ENCODE peak calls at places on chromosome 7, in seven cellular contexts. T is mesendoderm, H is heart left ventricle, V is body of pancreas, I is aorta, K is heart right ventricle, E is cardiac muscle cell. N is an unnamed sample. For H3K4me1, the result is how much of the 10 kb centered on the place peaks cover.

GRCh38 chr7:80533287-80533686 is 21.4 kb upstream of the GNAT3 start:
- DNase-seq in T (peak), H (no peak), V (no peak), I (no peak), K (no peak), E (no peak), N (no peak)

GRCh38 chr7:141558544-141559183 is 7.5 kb downstream of the AGK start:
- DNase-seq in T (no peak), H (no peak), V (no peak), I (no peak), K (no peak), E (no peak), N (no peak)

GRCh38 chr7:137081694-137082093 is 213.2 kb downstream of the CHRM2 start:
- DNase-seq in T (no peak), H (peak), V (peak), I (peak), K (peak), E (peak), N (no peak)

GRCh38 chr7:4093035-4093434 is 589.1 kb upstream of the FOXK1 start:
- DNase-seq in T (no peak), H (no peak), V (no peak), I (no peak), K (no peak), E (no peak), N (no peak)

GRCh38 chr7:38306136-38306535 is 32.7 kb upstream of the TARP start:
- DNase-seq in T (no peak), H (no peak), V (no peak), I (no peak), K (no peak), E (no peak), N (no peak)

GRCh38 chr7:37901890-37902524 is 14.6 kb downstream of the SFRP4 start:
- DNase-seq in T (peak), H (no peak), V (no peak), I (no peak), K (no peak), E (no peak), N (no peak)

GRCh38 chr7:144452064-144452463 is 48.6 kb upstream of the NOBOX start:
- DNase-seq in T (no peak), H (no peak), V (no peak), I (no peak), K (no peak), E (no peak), N (no peak)

GRCh38 chr7:88276605-88277153 is 30.0 kb downstream of the STEAP4 start:
- DNase-seq in T (no peak), H (no peak), V (no peak), I (no peak), K (no peak), E (no peak), N (no peak)

GRCh38 chr7:51009716-51010496 is 227.2 kb upstream of the GRB10 start:
- DNase-seq in T (peak), H (peak), V (peak), I (no peak), K (peak), E (no peak), N (no peak)

GRCh38 chr7:6172331-6173295 is 99.8 kb downstream of the CYTH3 start:
- DNase-seq in T (no peak), H (no peak), V (no peak), I (no peak), K (no peak), E (no peak), N (no peak)

GRCh38 chr7:117216436-117217069 is 106.3 kb downstream of the WNT2 start:
- DNase-seq in T (no peak), H (no peak), V (no peak), I (no peak), K (no peak), E (peak), N (no peak)

GRCh38 chr7:83414947-83415346 is 234.0 kb downstream of the SEMA3E start:
- DNase-seq in T (no peak), H (no peak), V (no peak), I (no peak), K (no peak), E (no peak), N (no peak)
- H3K4me1 ChIP-seq in T (under half), H (under half), V (under half), I (under half), K (under half), E (under half), N (under half)

DNA sequence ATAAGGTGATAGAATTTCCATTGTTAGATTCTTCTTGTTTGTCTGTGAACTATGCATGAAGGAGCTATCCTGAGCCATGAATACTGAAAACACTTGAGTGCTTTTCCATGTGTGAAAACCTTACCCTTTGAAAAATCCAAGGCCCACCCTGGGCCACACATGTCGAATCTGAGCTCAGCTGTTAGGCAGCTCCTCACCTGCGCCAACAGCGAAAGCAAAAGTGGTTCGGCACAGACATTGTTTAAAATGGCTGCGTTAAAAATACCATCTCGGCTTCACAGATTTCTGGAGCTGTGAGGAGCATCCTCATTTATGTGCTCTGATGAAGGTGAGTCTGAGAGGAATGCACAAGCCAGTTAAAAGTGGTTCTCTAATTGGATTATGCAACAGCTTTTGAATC is 137.7 kb downstream of the NEUROD6 start:
- DNase-seq in T (no peak), H (no peak), V (no peak), I (no peak), K (no peak), E (no peak), N (no peak)
- H3K4me3 ChIP-seq in T (no peak), H (no peak), V (no peak), I (no peak), K (no peak), E (no peak), N (no peak)

GRCh38 chr7:41107330-41107937 is 595.5 kb downstream of the INHBA start:
- DNase-seq in T (peak), H (no peak), V (no peak), I (no peak), K (no peak), E (no peak), N (no peak)

GRCh38 chr7:41113663-41114062 is 589.2 kb downstream of the INHBA start:
- DNase-seq in T (peak), H (no peak), V (no peak), I (no peak), K (no peak), E (no peak), N (no peak)

GRCh38 chr7:41107938-41108448 is 594.9 kb downstream of the INHBA start:
- DNase-seq in T (no peak), H (no peak), V (no peak), I (no peak), K (no peak), E (no peak), N (no peak)

GRCh38 chr7:41108821-41109220 is 594.1 kb downstream of the INHBA start:
- DNase-seq in T (no peak), H (no peak), V (no peak), I (no peak), K (no peak), E (no peak), N (no peak)

GRCh38 chr7:41110186-41110585 is 592.7 kb downstream of the INHBA start:
- DNase-seq in T (no peak), H (no peak), V (no peak), I (no peak), K (no peak), E (no peak), N (no peak)
- H3K4me1 ChIP-seq in T (under half), H (under half), V (under half), I (under half), K (under half), E (under half), N (under half)

GRCh38 chr7:154412105-154412504 is 359.9 kb downstream of the DPP6 start:
- DNase-seq in T (no peak), H (no peak), V (no peak), I (no peak), K (no peak), E (no peak), N (no peak)

GRCh38 chr7:154406312-154406711 is 354.1 kb downstream of the DPP6 start:
- DNase-seq in T (no peak), H (no peak), V (no peak), I (no peak), K (no peak), E (no peak), N (no peak)

GRCh38 chr7:154409703-154410311 is 357.6 kb downstream of the DPP6 start:
- DNase-seq in T (peak), H (no peak), V (peak), I (no peak), K (peak), E (peak), N (no peak)
- H3K4me3 ChIP-seq in T (no peak), H (no peak), V (no peak), I (no peak), K (no peak), E (no peak), N (no peak)

GRCh38 chr7:44634187-44634838 is 27.9 kb downstream of the OGDH start:
- DNase-seq in T (no peak), H (no peak), V (peak), I (no peak), K (no peak), E (no peak), N (no peak)

GRCh38 chr7:44637788-44638594 is 31.6 kb downstream of the OGDH start:
- DNase-seq in T (no peak), H (no peak), V (peak), I (peak), K (no peak), E (no peak), N (peak)

GRCh38 chr7:44636926-44637325 is 30.5 kb downstream of the OGDH start:
- DNase-seq in T (no peak), H (no peak), V (no peak), I (no peak), K (no peak), E (no peak), N (no peak)

GRCh38 chr7:44634839-44635591 is 28.6 kb downstream of the OGDH start:
- DNase-seq in T (no peak), H (peak), V (no peak), I (no peak), K (peak), E (peak), N (no peak)

DNA sequence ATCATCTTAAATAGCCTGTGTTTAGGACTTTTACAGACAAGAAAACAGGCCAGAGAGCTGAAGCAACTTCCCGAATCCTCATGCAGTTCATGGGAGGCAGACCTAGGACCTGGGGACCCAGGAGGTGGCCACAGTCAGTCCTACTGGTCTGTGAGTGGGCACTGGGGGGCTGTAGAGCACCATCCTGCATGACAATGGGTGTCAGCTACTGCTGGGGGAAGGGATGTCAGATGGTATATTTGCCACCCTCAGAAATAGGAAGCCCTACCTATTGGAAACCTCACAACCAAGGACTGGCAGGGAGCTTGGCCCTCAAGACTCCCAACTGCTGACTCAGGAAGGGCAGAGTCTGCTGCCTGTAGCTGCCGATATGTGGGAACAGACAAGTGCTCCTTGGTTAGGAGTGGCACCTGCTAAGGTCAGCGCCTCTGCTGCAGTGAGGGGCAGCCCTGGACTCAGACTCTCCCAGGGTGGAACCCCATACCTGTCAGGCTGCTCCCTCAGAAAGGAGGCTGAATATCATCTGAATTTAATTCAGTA is 29.7 kb downstream of the OGDH start:
- DNase-seq in T (no peak), H (no peak), V (no peak), I (no peak), K (no peak), E (no peak), N (no peak)
- H3K4me1 ChIP-seq in T (under half), H (half or more), V (half or more), I (under half), K (half or more), E (under half), N (half or more)

N was measured in left lung.